ENCODE peak calls at places on chromosome 22, in nine cellular contexts. One of them, this sample, is unnamed.

GRCh38 chr22:48492371-48493320 is 1335.0 kb downstream of the BRD1 start:
- DNase-seq in midbrain: peak; percentile 85
- DNase-seq in amniotic epithelial cell: peak; percentile 49
- DNase-seq in GM23248: peak; percentile 87
- DNase-seq in NCI-H1417: peak; percentile 77
- DNase-seq in astrocyte of the spinal cord: peak; percentile 67
- DNase-seq in fibroblast of lung: peak; percentile 78
- DNase-seq in DND-41: peak; percentile 63
- DNase-seq in EL: peak; percentile 63
- DNase-seq in this sample: peak; percentile 44

GRCh38 chr22:30637701-30638114 is 2.1 kb downstream of the SLC35E4 start:
- DNase-seq in midbrain: no peak
- DNase-seq in amniotic epithelial cell: no peak
- DNase-seq in GM23248: peak; percentile 18
- DNase-seq in NCI-H1417: no peak
- DNase-seq in astrocyte of the spinal cord: no peak
- DNase-seq in fibroblast of lung: no peak
- DNase-seq in DND-41: no peak
- DNase-seq in EL: no peak
- DNase-seq in this sample: peak; percentile 22

GRCh38 chr22:20080445-20080775 is 369 bp downstream of the DGCR8 start:
- DNase-seq in midbrain: no peak
- DNase-seq in amniotic epithelial cell: peak; percentile 22
- DNase-seq in GM23248: peak; percentile 80
- DNase-seq in NCI-H1417: peak; percentile 73
- DNase-seq in astrocyte of the spinal cord: peak; percentile 51
- DNase-seq in fibroblast of lung: peak; percentile 47
- DNase-seq in DND-41: peak; percentile 75
- DNase-seq in EL: peak; percentile 72
- DNase-seq in this sample: peak; percentile 56

GRCh38 chr22:42317691-42318547 is 47.5 kb upstream of the TCF20 start:
- DNase-seq in midbrain: no peak
- DNase-seq in amniotic epithelial cell: no peak
- DNase-seq in GM23248: no peak
- DNase-seq in NCI-H1417: peak; percentile 76
- DNase-seq in astrocyte of the spinal cord: no peak
- DNase-seq in fibroblast of lung: no peak
- DNase-seq in DND-41: no peak
- DNase-seq in EL: no peak
- DNase-seq in this sample: no peak

GRCh38 chr22:20218320-20218872 is 49.7 kb downstream of the RTN4R start:
- DNase-seq in midbrain: no peak
- DNase-seq in amniotic epithelial cell: no peak
- DNase-seq in GM23248: no peak
- DNase-seq in NCI-H1417: no peak
- DNase-seq in astrocyte of the spinal cord: no peak
- DNase-seq in fibroblast of lung: no peak
- DNase-seq in DND-41: no peak
- DNase-seq in EL: no peak
- DNase-seq in this sample: no peak

GRCh38 chr22:47022475-47022874 is 260.0 kb downstream of the TBC1D22A start:
- DNase-seq in midbrain: no peak
- DNase-seq in amniotic epithelial cell: no peak
- DNase-seq in GM23248: no peak
- DNase-seq in NCI-H1417: no peak
- DNase-seq in astrocyte of the spinal cord: no peak
- DNase-seq in fibroblast of lung: no peak
- DNase-seq in DND-41: no peak
- DNase-seq in EL: no peak
- DNase-seq in this sample: no peak

GRCh38 chr22:31926969-31927368 is 17.4 kb upstream of the YWHAH start:
- DNase-seq in midbrain: peak; percentile 27
- DNase-seq in amniotic epithelial cell: peak; percentile 47
- DNase-seq in GM23248: no peak
- DNase-seq in NCI-H1417: peak; percentile 59
- DNase-seq in astrocyte of the spinal cord: no peak
- DNase-seq in fibroblast of lung: no peak
- DNase-seq in DND-41: no peak
- DNase-seq in EL: no peak
- DNase-seq in this sample: no peak

GRCh38 chr22:48084041-48084748 is 1321.7 kb downstream of the TBC1D22A start:
- DNase-seq in midbrain: no peak
- DNase-seq in amniotic epithelial cell: no peak
- DNase-seq in GM23248: no peak
- DNase-seq in NCI-H1417: no peak
- DNase-seq in astrocyte of the spinal cord: no peak
- DNase-seq in fibroblast of lung: no peak
- DNase-seq in DND-41: peak; percentile 63
- DNase-seq in EL: no peak
- DNase-seq in this sample: no peak

GRCh38 chr22:48919851-48920589 is 907.7 kb downstream of the BRD1 start:
- DNase-seq in midbrain: no peak
- DNase-seq in amniotic epithelial cell: no peak
- DNase-seq in GM23248: no peak
- DNase-seq in NCI-H1417: no peak
- DNase-seq in astrocyte of the spinal cord: no peak
- DNase-seq in fibroblast of lung: no peak
- DNase-seq in DND-41: no peak
- DNase-seq in EL: no peak
- DNase-seq in this sample: no peak

GRCh38 chr22:38461414-38462081 is 6.3 kb upstream of the KDELR3 start:
- DNase-seq in midbrain: peak; percentile 79
- DNase-seq in amniotic epithelial cell: peak; percentile 78
- DNase-seq in GM23248: peak; percentile 89
- DNase-seq in NCI-H1417: peak; percentile 95
- DNase-seq in astrocyte of the spinal cord: peak; percentile 82
- DNase-seq in fibroblast of lung: peak; percentile 82
- DNase-seq in DND-41: peak; percentile 80
- DNase-seq in EL: peak; percentile 88
- DNase-seq in this sample: peak; percentile 85

GRCh38 chr22:24996420-24996952 is 44.0 kb downstream of the KIAA1671 start:
- DNase-seq in midbrain: no peak
- DNase-seq in amniotic epithelial cell: peak; percentile 65
- DNase-seq in GM23248: peak; percentile 42
- DNase-seq in NCI-H1417: peak; percentile 65
- DNase-seq in astrocyte of the spinal cord: peak; percentile 53
- DNase-seq in fibroblast of lung: peak; percentile 61
- DNase-seq in DND-41: no peak
- DNase-seq in EL: peak; percentile 24
- DNase-seq in this sample: peak; percentile 91

GRCh38 chr22:17931400-17931825 is 92.9 kb downstream of the MICAL3 start:
- DNase-seq in midbrain: no peak
- DNase-seq in amniotic epithelial cell: no peak
- DNase-seq in GM23248: peak; percentile 57
- DNase-seq in NCI-H1417: no peak
- DNase-seq in astrocyte of the spinal cord: no peak
- DNase-seq in fibroblast of lung: no peak
- DNase-seq in DND-41: no peak
- DNase-seq in EL: peak; percentile 34
- DNase-seq in this sample: peak; percentile 67

GRCh38 chr22:24289138-24289537 is 18.5 kb downstream of the SPECC1L start:
- DNase-seq in midbrain: peak; percentile 20
- DNase-seq in amniotic epithelial cell: peak; percentile 49
- DNase-seq in GM23248: peak; percentile 90
- DNase-seq in NCI-H1417: no peak
- DNase-seq in astrocyte of the spinal cord: peak; percentile 81
- DNase-seq in fibroblast of lung: peak; percentile 91
- DNase-seq in DND-41: no peak
- DNase-seq in EL: peak; percentile 87
- DNase-seq in this sample: peak; percentile 81

GRCh38 chr22:46933526-46933925 is 171.1 kb downstream of the TBC1D22A start:
- DNase-seq in midbrain: no peak
- DNase-seq in amniotic epithelial cell: no peak
- DNase-seq in GM23248: no peak
- DNase-seq in NCI-H1417: no peak
- DNase-seq in astrocyte of the spinal cord: no peak
- DNase-seq in fibroblast of lung: no peak
- DNase-seq in DND-41: no peak
- DNase-seq in EL: no peak
- DNase-seq in this sample: no peak

GRCh38 chr22:16824718-16825687 is at the start of gene XKR3:
- DNase-seq in midbrain: peak; percentile 1
- DNase-seq in amniotic epithelial cell: no peak
- DNase-seq in GM23248: peak; percentile 77
- DNase-seq in NCI-H1417: peak; percentile 1
- DNase-seq in astrocyte of the spinal cord: no peak
- DNase-seq in fibroblast of lung: no peak
- DNase-seq in DND-41: peak; percentile 45
- DNase-seq in EL: no peak
- DNase-seq in this sample: peak; percentile 37

GRCh38 chr22:19350476-19350859 is 58.9 kb upstream of the CLTCL1 start:
- DNase-seq in midbrain: no peak
- DNase-seq in amniotic epithelial cell: no peak
- DNase-seq in GM23248: no peak
- DNase-seq in NCI-H1417: no peak
- DNase-seq in astrocyte of the spinal cord: no peak
- DNase-seq in fibroblast of lung: no peak
- DNase-seq in DND-41: no peak
- DNase-seq in EL: no peak
- DNase-seq in this sample: no peak

GRCh38 chr22:50485221-50486131 is 1.2 kb upstream of the MIOX start:
- DNase-seq in midbrain: no peak
- DNase-seq in amniotic epithelial cell: no peak
- DNase-seq in GM23248: peak; percentile 43
- DNase-seq in NCI-H1417: no peak
- DNase-seq in astrocyte of the spinal cord: no peak
- DNase-seq in fibroblast of lung: no peak
- DNase-seq in DND-41: no peak
- DNase-seq in EL: peak; percentile 28
- DNase-seq in this sample: peak; percentile 55

GRCh38 chr22:25347752-25348102 is 128.3 kb downstream of the CRYBB2 start:
- DNase-seq in midbrain: no peak
- DNase-seq in amniotic epithelial cell: no peak
- DNase-seq in GM23248: peak; percentile 26
- DNase-seq in NCI-H1417: no peak
- DNase-seq in astrocyte of the spinal cord: no peak
- DNase-seq in fibroblast of lung: no peak
- DNase-seq in DND-41: no peak
- DNase-seq in EL: no peak
- DNase-seq in this sample: no peak

GRCh38 chr22:44409211-44409648 is 88.8 kb downstream of the RTL6 start:
- DNase-seq in midbrain: no peak
- DNase-seq in amniotic epithelial cell: no peak
- DNase-seq in GM23248: no peak
- DNase-seq in NCI-H1417: peak; percentile 21
- DNase-seq in astrocyte of the spinal cord: no peak
- DNase-seq in fibroblast of lung: no peak
- DNase-seq in DND-41: no peak
- DNase-seq in EL: no peak
- DNase-seq in this sample: no peak

This sample was measured in M059J.